ENCODE peak calls at places on chromosomes 6 and 20, in eight cellular contexts. O is effector memory CD8-positive, alpha-beta T cell; T is Right ventricle myocardium inferior; J is activated CD8-positive, alpha-beta T cell treated with anti-CD3 and anti-CD28 coated beads, Interleukin-2, amount 10 ng/mL, durations not matched to agents 7 days and 5 days; H is activated T-cell treated with anti-CD3 and anti-CD28 coated beads, Interleukin-2, amount 50 U/mL, for 72 hours; C is CD4-positive, alpha-beta T cell; U is heart right ventricle; P is upper lobe of right lung. Y is an unnamed sample.

GRCh38 chr20:8153281-8153908 is 21.3 kb downstream of the PLCB1 start:
- ATAC-seq in O (peak; percentile 80), T (peak; percentile 40), J (peak; percentile 35), H (peak; percentile 61), C (peak; percentile 41), U (no peak), P (no peak), Y (no peak)

GRCh38 chr6:43205849-43206248 is 23.4 kb downstream of the DNPH1 start:
- ATAC-seq in O (no peak), T (no peak), J (no peak), H (no peak), C (no peak), U (no peak), P (no peak), Y (no peak)

GRCh38 chr20:61797200-61797599 is 268.5 kb downstream of the TAF4 start:
- ATAC-seq in O (no peak), T (no peak), J (no peak), H (no peak), C (no peak), U (no peak), P (no peak), Y (no peak)

GRCh38 chr20:50313827-50314226 is 123.2 kb downstream of the CEBPB start:
- ATAC-seq in O (no peak), T (no peak), J (no peak), H (no peak), C (no peak), U (no peak), P (no peak), Y (no peak)

GRCh38 chr6:35664945-35665344 is 23.8 kb downstream of the FKBP5 start:
- ATAC-seq in O (no peak), T (no peak), J (no peak), H (peak; percentile 69), C (no peak), U (no peak), P (no peak), Y (no peak)

GRCh38 chr6:53067799-53068442 is 2.7 kb downstream of the FBXO9 start:
- ATAC-seq in O (no peak), T (no peak), J (no peak), H (no peak), C (no peak), U (no peak), P (no peak), Y (no peak)

GRCh38 chr6:84052204-84052882 is 18.8 kb downstream of the MRAP2 start:
- ATAC-seq in O (no peak), T (peak; percentile 98), J (no peak), H (no peak), C (no peak), U (peak; percentile 94), P (peak; percentile 72), Y (peak; percentile 59)

GRCh38 chr6:157538163-157538562 is 157.2 kb downstream of the ZDHHC14 start:
- ATAC-seq in O (no peak), T (no peak), J (no peak), H (peak; percentile 53), C (no peak), U (no peak), P (no peak), Y (peak; percentile 7)

GRCh38 chr6:63598001-63598250 is 25.6 kb downstream of the LOC128125822 start:
- ATAC-seq in O (peak; percentile 10), T (peak; percentile 49), J (peak; percentile 6), H (peak; percentile 26), C (no peak), U (peak; percentile 19), P (peak; percentile 20), Y (no peak)

GRCh38 chr6:138815221-138815620 is 19.3 kb downstream of the ECT2L start:
- ATAC-seq in O (no peak), T (no peak), J (no peak), H (no peak), C (no peak), U (no peak), P (peak; percentile 26), Y (no peak)

GRCh38 chr6:37489697-37490336 is 9.9 kb downstream of the CCDC167 start:
- ATAC-seq in O (peak; percentile 74), T (peak; percentile 53), J (peak; percentile 57), H (peak; percentile 45), C (peak; percentile 21), U (peak; percentile 41), P (no peak), Y (peak; percentile 4)

GRCh38 chr20:36624068-36624813 is 18.7 kb downstream of the RAB5IF start:
- ATAC-seq in O (no peak), T (peak; percentile 86), J (no peak), H (no peak), C (no peak), U (peak; percentile 49), P (peak; percentile 84), Y (peak; percentile 57)

GRCh38 chr6:90088009-90088408 is 193.7 kb downstream of the GJA10 start:
- ATAC-seq in O (no peak), T (no peak), J (no peak), H (peak; percentile 31), C (no peak), U (peak; percentile 74), P (peak; percentile 83), Y (peak; percentile 92)

GRCh38 chr6:82711992-82712788 is 348.6 kb downstream of the TPBG start:
- ATAC-seq in O (no peak), T (peak; percentile 73), J (no peak), H (no peak), C (no peak), U (peak; percentile 35), P (no peak), Y (no peak)

GRCh38 chr6:160093061-160093460 is 28.6 kb upstream of the SLC22A1 start:
- ATAC-seq in O (no peak), T (no peak), J (no peak), H (no peak), C (no peak), U (no peak), P (no peak), Y (no peak)

GRCh38 chr6:436308-437041 is 44.9 kb downstream of the IRF4 start:
- ATAC-seq in O (no peak), T (no peak), J (no peak), H (no peak), C (no peak), U (peak; percentile 49), P (no peak), Y (no peak)

GRCh38 chr20:59940956-59941294 is 736 bp downstream of the FAM217B start:
- ATAC-seq in O (no peak), T (no peak), J (no peak), H (no peak), C (no peak), U (no peak), P (no peak), Y (no peak)

GRCh38 chr6:163457637-163458561 is 43.4 kb downstream of the QKI start:
- ATAC-seq in O (no peak), T (peak; percentile 67), J (peak; percentile 38), H (peak; percentile 45), C (no peak), U (peak; percentile 75), P (peak; percentile 94), Y (peak; percentile 60)

GRCh38 chr6:63904844-63905243 is 269.2 kb downstream of the PHF3 start:
- ATAC-seq in O (no peak), T (no peak), J (no peak), H (no peak), C (no peak), U (no peak), P (no peak), Y (peak; percentile 66)

GRCh38 chr6:93177918-93178317 is 241.4 kb downstream of the EPHA7 start:
- ATAC-seq in O (no peak), T (no peak), J (no peak), H (no peak), C (no peak), U (no peak), P (no peak), Y (no peak)

GRCh38 chr6:158018370-158018771 is 36.7 kb downstream of the SYNJ2 start:
- ATAC-seq in O (no peak), T (peak; percentile 37), J (no peak), H (no peak), C (no peak), U (peak; percentile 49), P (no peak), Y (no peak)

GRCh38 chr20:12649234-12649633 is 359.5 kb upstream of the SPTLC3 start:
- ATAC-seq in O (no peak), T (no peak), J (no peak), H (no peak), C (no peak), U (no peak), P (no peak), Y (no peak)

GRCh38 chr20:15609956-15610355 is 963.3 kb downstream of the KIF16B start:
- ATAC-seq in O (no peak), T (no peak), J (no peak), H (no peak), C (no peak), U (no peak), P (peak; percentile 20), Y (no peak)

GRCh38 chr20:36796117-36796516 is 22.6 kb upstream of the DSN1 start:
- ATAC-seq in O (no peak), T (peak; percentile 63), J (no peak), H (no peak), C (no peak), U (no peak), P (no peak), Y (no peak)

GRCh38 chr20:53934421-53935352 is 135.7 kb downstream of the BCAS1 start:
- ATAC-seq in O (peak; percentile 62), T (peak; percentile 49), J (peak; percentile 61), H (peak; percentile 66), C (peak; percentile 76), U (peak; percentile 81), P (peak; percentile 48), Y (peak; percentile 78)